ENCODE peak calls at places on chromosomes 1 and 21, in ten cellular contexts. O, X, J, R, V, Z, K, N, B and I are unnamed samples.

GRCh38 chr1:70805641-70806040 is 242.0 kb downstream of the PTGER3 start:
- DNase-seq in K (no peak), N (no peak), V (no peak), B (no peak), R (no peak), J (no peak), O (no peak), Z (no peak), X (no peak), I (no peak)

GRCh38 chr1:12087797-12088314 is 24.8 kb downstream of the TNFRSF8 start:
- DNase-seq in V (no peak), N (no peak), O (no peak), J (no peak), B (no peak), R (no peak), X (no peak), Z (no peak), K (no peak), I (no peak)

GRCh38 chr1:53218201-53218600 is 2.2 kb downstream of the CZIB start:
- DNase-seq in V (no peak), B (no peak), J (no peak), Z (no peak), K (no peak), O (no peak), X (no peak), R (no peak), N (no peak), I (no peak)

GRCh38 chr21:43848771-43849170 is 16.3 kb upstream of the AGPAT3 start:
- DNase-seq in N (no peak), V (no peak), K (no peak), B (no peak), J (no peak), Z (no peak), R (no peak), O (no peak), X (no peak), I (no peak)

GRCh38 chr1:168435439-168435838 is 108.4 kb downstream of the XCL2 start:
- DNase-seq in K (no peak), J (no peak), X (no peak), R (no peak), V (no peak), O (no peak), B (no peak), Z (no peak), N (no peak), I (no peak)

GRCh38 chr1:100719490-100719889 is at the start of gene VCAM1:
- DNase-seq in K (peak), R (no peak), N (no peak), B (no peak), J (no peak), V (no peak), O (no peak), Z (no peak), X (no peak), I (no peak)

GRCh38 chr1:42910985-42911384 is 47.7 kb downstream of the SLC2A1 start:
- DNase-seq in N (no peak), X (no peak), O (no peak), Z (no peak), R (no peak), B (no peak), K (no peak), J (no peak), V (no peak), I (no peak)

GRCh38 chr1:111851552-111851951 is 95.9 kb downstream of the DDX20 start:
- DNase-seq in O (no peak), V (no peak), K (peak), J (no peak), N (no peak), B (peak), Z (no peak), X (no peak), R (no peak), I (no peak)

GRCh38 chr1:209250970-209251636 is 332.4 kb upstream of the CAMK1G start:
- DNase-seq in O (peak), K (no peak), X (no peak), Z (no peak), B (no peak), J (no peak), V (no peak), N (no peak), R (no peak), I (no peak)

GRCh38 chr1:179809506-179810366 is 66.6 kb downstream of the FAM163A start:
- DNase-seq in O (peak), N (peak), Z (peak), R (peak), X (peak), V (peak), B (peak), K (peak), J (peak), I (peak)

GRCh38 chr1:3775498-3776230 is 3.1 kb downstream of the SMIM1 start:
- DNase-seq in B (peak), K (peak), V (no peak), O (peak), N (peak), Z (peak), R (peak), X (peak), J (peak), I (peak)

GRCh38 chr1:5491207-5491904 is 500.9 kb downstream of the NPHP4 start:
- DNase-seq in Z (no peak), B (no peak), J (no peak), V (no peak), R (no peak), O (no peak), K (no peak), N (no peak), X (no peak), I (no peak)

GRCh38 chr1:33497410-33497809 is 25.0 kb downstream of the ZSCAN20 start:
- DNase-seq in B (no peak), X (no peak), K (no peak), V (no peak), N (no peak), Z (no peak), J (no peak), R (no peak), O (no peak), I (no peak)

GRCh38 chr1:63794927-63795326 is 21.1 kb downstream of the ROR1 start:
- DNase-seq in O (peak), Z (peak), N (no peak), V (no peak), R (no peak), B (no peak), K (peak), J (no peak), X (no peak), I (peak)

GRCh38 chr1:9728451-9729295 is 77.1 kb downstream of the PIK3CD start:
- DNase-seq in Z (no peak), N (no peak), R (no peak), V (no peak), O (no peak), J (no peak), X (no peak), B (no peak), K (no peak), I (no peak)

GRCh38 chr1:110563089-110563488 is 43.1 kb downstream of the KCNA2 start:
- DNase-seq in R (no peak), Z (no peak), X (no peak), V (no peak), J (no peak), B (no peak), K (no peak), O (no peak), N (no peak), I (no peak)

GRCh38 chr1:232667781-232668101 is 37.8 kb upstream of the SIPA1L2 start:
- DNase-seq in X (peak), B (no peak), N (no peak), V (no peak), O (peak), J (no peak), Z (no peak), K (peak), R (no peak), I (peak)

GRCh38 chr1:145997156-145998023 is 1.0 kb upstream of the TXNIP start:
- DNase-seq in X (no peak), J (peak), B (peak), V (no peak), K (peak), O (no peak), Z (peak), N (no peak), R (peak), I (no peak)

GRCh38 chr1:221698579-221699349 is 43.1 kb downstream of the DUSP10 start:
- DNase-seq in B (no peak), K (no peak), Z (no peak), N (no peak), O (no peak), R (no peak), V (no peak), X (no peak), J (no peak), I (peak)

GRCh38 chr1:153617677-153618076 is 1.6 kb upstream of the S100A14 start:
- DNase-seq in X (peak), J (peak), Z (peak), R (peak), B (peak), N (peak), O (peak), V (no peak), K (no peak), I (peak)

GRCh38 chr1:113905435-113905861 is 322 bp downstream of the DCLRE1B start:
- DNase-seq in R (peak), O (peak), N (no peak), Z (peak), X (no peak), V (no peak), J (peak), K (peak), B (peak), I (no peak)

GRCh38 chr1:67937651-67938050 is 104.4 kb upstream of the GNG12 start:
- DNase-seq in X (no peak), R (no peak), K (peak), B (no peak), V (no peak), Z (no peak), O (peak), N (no peak), J (no peak), I (no peak)

GRCh38 chr1:174836543-174836942 is 163.2 kb upstream of the CACYBP start:
- DNase-seq in O (peak), Z (no peak), R (no peak), N (no peak), J (no peak), V (no peak), B (no peak), X (no peak), K (no peak), I (peak)

GRCh38 chr1:93177991-93178390 is 2.2 kb downstream of the TMED5 start:
- DNase-seq in J (no peak), N (no peak), V (no peak), K (peak), X (peak), R (peak), Z (peak), B (no peak), O (peak), I (peak)

GRCh38 chr1:41341756-41342562 is 19.3 kb upstream of the FOXO6 start:
- DNase-seq in O (peak), Z (peak), N (peak), B (peak), X (no peak), V (no peak), J (peak), R (no peak), K (no peak), I (peak)

GRCh38 chr21:41698071-41698470 is 68.8 kb downstream of the RIPK4 start:
- DNase-seq in R (no peak), X (no peak), J (no peak), V (no peak), Z (no peak), K (no peak), O (no peak), N (no peak), B (no peak), I (no peak)

GRCh38 chr1:156102634-156103511 is 11.6 kb upstream of the LMNA start:
- DNase-seq in O (peak), J (no peak), Z (peak), V (no peak), X (peak), R (no peak), N (no peak), B (no peak), K (peak), I (peak)

GRCh38 chr1:10682449-10683365 is 113.7 kb downstream of the CASZ1 start:
- DNase-seq in O (no peak), J (peak), Z (no peak), X (no peak), B (no peak), K (no peak), V (no peak), R (no peak), N (no peak), I (no peak)